ENCODE peak calls at places on chromosome 14, in ten cellular contexts. Y, X, C, J, B, U, S, F, O and T are unnamed samples.

GRCh38 chr14:61562321-61563161 is 132.8 kb upstream of the HIF1A start:
- DNase-seq in Y (peak), X (peak), C (no peak), J (no peak), B (peak), U (no peak), S (no peak), F (no peak), O (no peak), T (peak)

GRCh38 chr14:54691525-54692260 is 124.8 kb downstream of the SAMD4A start:
- DNase-seq in Y (peak), X (peak), C (peak), J (peak), B (peak), U (peak), S (peak), F (peak), O (peak), T (peak)

GRCh38 chr14:88551094-88551870 is 3.5 kb downstream of the PTPN21 start:
- DNase-seq in Y (peak), X (peak), C (no peak), J (peak), B (peak), U (peak), S (peak), F (peak), O (peak), T (peak)

GRCh38 chr14:59728294-59728693 is 142.3 kb downstream of the RTN1 start:
- DNase-seq in Y (no peak), X (no peak), C (no peak), J (no peak), B (no peak), U (no peak), S (no peak), F (no peak), O (no peak), T (no peak)

GRCh38 chr14:99589651-99590530 is 14.1 kb downstream of the CCDC85C start:
- DNase-seq in Y (no peak), X (no peak), C (no peak), J (peak), B (no peak), U (no peak), S (no peak), F (no peak), O (no peak), T (no peak)

GRCh38 chr14:97788364-97788763 is 991.2 kb downstream of the VRK1 start:
- DNase-seq in Y (no peak), X (no peak), C (no peak), J (no peak), B (no peak), U (no peak), S (no peak), F (no peak), O (no peak), T (no peak)

GRCh38 chr14:99234366-99234765 is 37.6 kb downstream of the BCL11B start:
- DNase-seq in Y (no peak), X (no peak), C (no peak), J (no peak), B (no peak), U (no peak), S (no peak), F (no peak), O (no peak), T (no peak)

GRCh38 chr14:104292084-104292970 is 153.9 kb downstream of the KIF26A start:
- DNase-seq in Y (no peak), X (no peak), C (no peak), J (peak), B (no peak), U (no peak), S (peak), F (no peak), O (peak), T (no peak)

GRCh38 chr14:88572117-88572516 is 9.3 kb downstream of the ZC3H14 start:
- DNase-seq in Y (no peak), X (no peak), C (no peak), J (no peak), B (no peak), U (no peak), S (no peak), F (no peak), O (no peak), T (no peak)

GRCh38 chr14:21880918-21881317 is 207.3 kb upstream of the OR4E1 start:
- DNase-seq in Y (no peak), X (no peak), C (no peak), J (no peak), B (no peak), U (no peak), S (no peak), F (no peak), O (no peak), T (no peak)

GRCh38 chr14:58812050-58812690 is 174.4 kb downstream of the DACT1 start:
- DNase-seq in Y (no peak), X (no peak), C (no peak), J (no peak), B (no peak), U (no peak), S (no peak), F (no peak), O (no peak), T (no peak)

GRCh38 chr14:28707814-28708213 is 58.8 kb upstream of the FOXG1 start:
- DNase-seq in Y (no peak), X (peak), C (no peak), J (no peak), B (peak), U (no peak), S (no peak), F (no peak), O (no peak), T (peak)

GRCh38 chr14:77761205-77761931 is 412 bp upstream of the SNW1 start:
- DNase-seq in Y (peak), X (peak), C (peak), J (peak), B (peak), U (peak), S (peak), F (no peak), O (peak), T (peak)

DNA sequence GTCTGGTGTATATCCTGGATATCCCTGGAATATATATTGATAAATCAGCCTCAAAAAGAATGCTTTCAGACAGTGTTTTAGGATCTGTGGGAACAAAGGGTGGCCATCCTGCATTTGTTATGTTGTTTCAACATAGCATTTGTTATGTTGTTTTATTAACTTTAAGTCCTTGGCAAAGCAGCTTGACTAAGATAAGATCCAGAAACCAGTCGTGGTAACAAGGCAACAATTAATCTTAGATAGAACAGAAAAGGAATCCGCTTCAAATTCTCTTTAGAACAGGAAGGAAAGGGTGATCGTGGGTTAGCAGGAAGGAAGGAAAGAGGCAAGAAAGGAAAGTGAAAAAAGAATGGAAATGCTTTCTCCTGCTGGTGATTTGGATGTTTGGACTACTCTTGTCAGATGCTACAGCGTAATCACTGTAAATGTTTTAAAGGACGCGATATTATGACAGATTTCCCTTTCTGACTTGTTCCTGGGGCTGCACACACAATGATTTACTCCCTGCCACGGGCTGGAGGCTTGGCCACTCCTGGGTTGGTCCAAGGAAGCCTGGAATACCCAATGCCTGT is 443.3 kb downstream of the DPF3 start:
- DNase-seq in Y (no peak), X (no peak), C (no peak), J (no peak), B (no peak), U (no peak), S (no peak), F (no peak), O (no peak), T (no peak)
- TF ChIP-seq CTCF in Y (no peak), X (no peak), C (no peak), J (no peak), B (no peak), U (no peak), S (no peak), F (no peak), O (no peak), T (no peak)

GRCh38 chr14:101721951-101722661 is 39.4 kb upstream of the PPP2R5C start:
- DNase-seq in Y (no peak), X (no peak), C (no peak), J (no peak), B (peak), U (no peak), S (no peak), F (no peak), O (no peak), T (peak)
- H3K4me3 ChIP-seq in Y (no peak), X (no peak), C (no peak), J (no peak), B (no peak), U (no peak), S (peak), F (no peak), O (no peak), T (no peak)

GRCh38 chr14:49598479-49599301 is at the start of gene LRR1:
- DNase-seq in Y (peak), X (peak), C (no peak), J (peak), B (peak), U (peak), S (peak), F (peak), O (peak), T (peak)
- TF ChIP-seq CTCF in Y (no peak), X (no peak), C (no peak), J (no peak), B (no peak), U (no peak), S (no peak), F (no peak), O (no peak), T (no peak)

GRCh38 chr14:72745546-72745945 is 148.4 kb downstream of the DPF3 start:
- DNase-seq in Y (peak), X (peak), C (no peak), J (no peak), B (peak), U (no peak), S (no peak), F (no peak), O (no peak), T (peak)

GRCh38 chr14:72747652-72748051 is 146.2 kb downstream of the DPF3 start:
- DNase-seq in Y (no peak), X (no peak), C (no peak), J (no peak), B (no peak), U (no peak), S (no peak), F (no peak), O (no peak), T (no peak)

GRCh38 chr14:72744416-72745120 is 149.3 kb downstream of the DPF3 start:
- DNase-seq in Y (no peak), X (no peak), C (no peak), J (no peak), B (no peak), U (peak), S (no peak), F (no peak), O (no peak), T (no peak)

GRCh38 chr14:72743626-72744025 is 150.3 kb downstream of the DPF3 start:
- DNase-seq in Y (no peak), X (peak), C (no peak), J (no peak), B (no peak), U (peak), S (no peak), F (no peak), O (no peak), T (peak)

GRCh38 chr14:72745991-72746980 is 147.6 kb downstream of the DPF3 start:
- DNase-seq in Y (no peak), X (peak), C (no peak), J (no peak), B (peak), U (no peak), S (no peak), F (no peak), O (no peak), T (peak)
- H3K4me3 ChIP-seq in Y (no peak), X (no peak), C (no peak), J (no peak), B (no peak), U (no peak), S (no peak), F (no peak), O (no peak), T (peak)

GRCh38 chr14:35898217-35898775 is 72.2 kb downstream of the BRMS1L start:
- DNase-seq in Y (no peak), X (no peak), C (no peak), J (no peak), B (no peak), U (no peak), S (no peak), F (no peak), O (no peak), T (no peak)

GRCh38 chr14:35900741-35901140 is 74.6 kb downstream of the BRMS1L start:
- DNase-seq in Y (no peak), X (no peak), C (no peak), J (no peak), B (no peak), U (no peak), S (no peak), F (no peak), O (no peak), T (no peak)

GRCh38 chr14:35895256-35895655 is 69.1 kb downstream of the BRMS1L start:
- DNase-seq in Y (no peak), X (no peak), C (no peak), J (no peak), B (no peak), U (no peak), S (no peak), F (no peak), O (no peak), T (no peak)

GRCh38 chr14:35897616-35898111 is 71.5 kb downstream of the BRMS1L start:
- DNase-seq in Y (no peak), X (no peak), C (no peak), J (no peak), B (no peak), U (no peak), S (no peak), F (peak), O (no peak), T (no peak)
- TF ChIP-seq CTCF in Y (no peak), X (no peak), C (no peak), J (no peak), B (no peak), U (no peak), S (no peak), F (peak), O (no peak), T (no peak)